ENCODE peak calls at places on chromosomes 16 and 17, in eight cellular contexts. I, U, C, J, A, O, S and P are unnamed samples.
A peak's percentile ranks its signal among the peaks of the same experiment; 100 is the strongest.

GRCh38 chr17:81194941-81195901 is 27.5 kb downstream of the CEP131 start:
- DNase-seq in A (no peak), J (peak; percentile 18), U (no peak), O (no peak), C (no peak), S (no peak), I (no peak), P (no peak)

GRCh38 chr17:17988427-17988945 is 15.8 kb downstream of the DRC3 start:
- DNase-seq in A (no peak), U (no peak), I (no peak), C (no peak), S (no peak), O (no peak), J (no peak), P (no peak)

GRCh38 chr16:30721167-30721566 is 22.2 kb downstream of the SRCAP start:
- DNase-seq in O (no peak), C (no peak), U (no peak), J (no peak), S (no peak), I (no peak), A (no peak), P (no peak)

GRCh38 chr17:76156662-76156991 is 15.6 kb upstream of the FOXJ1 start:
- DNase-seq in J (no peak), I (no peak), C (no peak), A (no peak), S (no peak), U (no peak), O (no peak), P (no peak)

GRCh38 chr17:35934760-35935159 is 4.2 kb upstream of the RDM1 start:
- DNase-seq in O (no peak), J (no peak), S (peak; percentile 50), U (no peak), C (no peak), I (no peak), A (no peak), P (no peak)

GRCh38 chr17:48558057-48558456 is 13.1 kb upstream of the HOXB2 start:
- DNase-seq in A (no peak), I (no peak), O (no peak), U (no peak), S (no peak), J (no peak), C (no peak), P (no peak)

GRCh38 chr16:46991729-46992704 is 18.5 kb upstream of the DNAJA2 start:
- DNase-seq in I (no peak), C (no peak), S (no peak), U (peak; percentile 37), J (no peak), O (no peak), A (no peak), P (no peak)

GRCh38 chr17:47810200-47810821 is 11.3 kb downstream of the OSBPL7 start:
- DNase-seq in U (peak; percentile 73), A (no peak), O (no peak), C (peak; percentile 41), S (peak; percentile 89), I (no peak), J (no peak), P (peak; percentile 52)

GRCh38 chr16:1706386-1707192 is 594 bp downstream of the MAPK8IP3 start:
- DNase-seq in O (peak; percentile 26), C (no peak), I (no peak), A (peak; percentile 53), U (no peak), J (no peak), S (peak; percentile 34), P (peak; percentile 72)

GRCh38 chr17:512926-513325 is 160.3 kb upstream of the RPH3AL start:
- DNase-seq in O (no peak), C (no peak), A (no peak), U (no peak), I (no peak), J (no peak), S (peak; percentile 27), P (no peak)

GRCh38 chr17:73569758-73570319 is 74.4 kb downstream of the SDK2 start:
- DNase-seq in A (no peak), C (no peak), J (no peak), O (no peak), S (no peak), I (no peak), U (no peak), P (no peak)

GRCh38 chr17:12113156-12113555 is 92.5 kb downstream of the MAP2K4 start:
- DNase-seq in O (no peak), S (no peak), J (no peak), C (no peak), I (no peak), A (no peak), U (no peak), P (no peak)

GRCh38 chr16:11236855-11237254 is 19.1 kb downstream of the SOCS1 start:
- DNase-seq in O (no peak), I (no peak), S (peak; percentile 37), A (no peak), U (no peak), J (no peak), C (no peak), P (no peak)

GRCh38 chr16:49277386-49277742 is 4.3 kb downstream of the CBLN1 start:
- DNase-seq in J (no peak), O (no peak), I (no peak), S (no peak), A (no peak), U (no peak), C (no peak), P (no peak)

GRCh38 chr17:70205386-70205785 is 36.1 kb downstream of the KCNJ2 start:
- DNase-seq in I (peak; percentile 15), A (no peak), O (no peak), J (no peak), U (no peak), S (no peak), C (no peak), P (no peak)

GRCh38 chr16:4538067-4538385 is 547 bp downstream of the CDIP1 start:
- DNase-seq in S (no peak), A (no peak), U (no peak), C (no peak), I (no peak), J (no peak), O (no peak), P (no peak)

GRCh38 chr16:4536391-4537106 is 2.0 kb downstream of the CDIP1 start:
- DNase-seq in U (no peak), J (no peak), I (no peak), A (no peak), C (no peak), O (no peak), S (no peak), P (no peak)

GRCh38 chr16:4539716-4540284 is 1.2 kb upstream of the CDIP1 start:
- DNase-seq in S (no peak), J (no peak), O (no peak), U (no peak), A (no peak), I (no peak), C (no peak), P (no peak)

GRCh38 chr16:4537376-4538066 is 1.1 kb downstream of the CDIP1 start:
- DNase-seq in I (no peak), A (no peak), S (no peak), U (peak; percentile 61), C (no peak), J (no peak), O (no peak), P (no peak)

DNA sequence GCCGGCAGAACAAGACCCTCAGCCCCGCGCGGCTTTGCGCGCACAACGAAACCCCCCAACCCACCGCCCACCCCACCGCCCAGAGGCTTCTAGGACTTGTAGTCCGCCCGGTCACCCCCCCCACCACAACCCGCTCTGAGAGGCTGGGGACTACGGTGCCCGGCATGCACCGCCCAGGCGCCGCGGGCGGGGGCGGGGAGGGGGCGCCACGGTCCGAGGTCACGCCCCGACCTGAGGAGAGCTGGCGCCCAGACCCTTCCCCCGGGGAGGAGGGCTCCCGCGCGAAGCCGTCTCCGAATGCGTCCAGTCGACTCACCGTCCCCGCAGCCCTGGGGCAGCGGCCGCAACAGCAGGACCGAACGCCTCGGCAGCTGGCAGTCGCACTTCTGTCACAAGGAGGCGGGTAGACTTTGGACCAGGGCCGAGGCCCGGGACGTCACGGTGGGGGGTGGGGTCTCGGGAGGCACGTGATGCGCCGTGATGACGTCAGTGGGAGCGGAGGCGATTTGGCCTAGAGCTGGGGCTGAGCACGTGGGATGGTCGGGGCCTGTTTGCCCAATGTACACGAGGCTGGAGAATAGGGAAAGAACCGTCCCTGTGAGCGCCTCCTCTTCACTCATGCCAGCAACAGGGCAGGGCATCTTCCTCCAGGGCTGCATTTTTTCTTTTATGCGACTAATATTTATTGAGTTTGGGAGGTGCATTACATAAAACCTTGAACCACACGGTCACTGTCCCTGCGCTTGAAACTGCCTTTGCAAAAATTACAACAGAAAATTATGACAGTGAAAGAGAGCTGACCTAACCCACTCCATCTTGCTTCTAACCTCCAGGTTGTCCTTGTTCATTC is at the start of gene CDIP1:
- DNase-seq in O (peak; percentile 93), A (no peak), S (peak; percentile 96), I (peak; percentile 97), U (peak; percentile 97), C (peak; percentile 92), J (peak; percentile 91), P (peak; percentile 99)
- TF ChIP-seq CTCF in O (no peak), A (no peak), S (no peak), I (no peak), U (no peak), C (no peak), J (no peak), P (no peak)

GRCh38 chr17:39863918-39864746 is at the start of gene IKZF3:
- DNase-seq in A (peak; percentile 54), S (peak; percentile 17), C (peak; percentile 81), J (no peak), I (peak; percentile 92), O (peak; percentile 73), U (peak; percentile 93), P (peak; percentile 90)
- TF ChIP-seq CTCF in A (peak; percentile 53), S (no peak), C (peak; percentile 49), J (no peak), I (peak; percentile 56), O (peak; percentile 54), U (peak; percentile 47), P (no peak)

GRCh38 chr16:25707982-25708583 is 16.3 kb downstream of the HS3ST4 start:
- DNase-seq in O (no peak), C (no peak), S (peak; percentile 1), A (peak; percentile 37), I (peak; percentile 56), U (peak; percentile 52), J (no peak), P (peak; percentile 47)
- TF ChIP-seq CTCF in O (peak; percentile 24), C (no peak), S (peak; percentile 24), A (peak; percentile 73), I (peak; percentile 72), U (peak; percentile 84), J (no peak), P (peak; percentile 62)

GRCh38 chr17:3034578-3034920 is 28.9 kb downstream of the OR1D5 start:
- DNase-seq in J (no peak), S (no peak), A (no peak), I (no peak), U (no peak), C (no peak), O (no peak), P (no peak)

GRCh38 chr17:3032258-3033247 is 30.9 kb downstream of the OR1D5 start:
- DNase-seq in O (no peak), C (peak; percentile 15), J (no peak), S (no peak), U (peak; percentile 24), A (no peak), I (no peak), P (no peak)

GRCh38 chr17:3035256-3035967 is 28.0 kb downstream of the OR1D5 start:
- DNase-seq in A (no peak), U (no peak), S (no peak), O (no peak), J (no peak), I (no peak), C (peak; percentile 13), P (no peak)

GRCh38 chr17:3033248-3033640 is 30.2 kb downstream of the OR1D5 start:
- DNase-seq in I (no peak), U (peak; percentile 25), S (no peak), C (no peak), O (no peak), J (no peak), A (no peak), P (no peak)

GRCh38 chr17:3033741-3034577 is 29.4 kb downstream of the OR1D5 start:
- DNase-seq in I (no peak), U (no peak), A (no peak), O (no peak), S (no peak), J (no peak), C (no peak), P (no peak)
- TF ChIP-seq CTCF in I (no peak), U (no peak), A (no peak), O (no peak), S (no peak), J (no peak), C (no peak), P (no peak)